ENCODE peak calls at places on chromosomes 11 and 22, in eight cellular contexts. N, K, T, Q, L, V, R and O are unnamed samples.

GRCh38 chr22:39308614-39309363 is 10.6 kb downstream of the RPL3 start:
- DNase-seq in N (no peak), K (no peak), T (peak), Q (no peak), L (no peak), V (peak), R (no peak), O (no peak)

GRCh38 chr11:13487661-13488030 is 8.2 kb downstream of the PTH start:
- DNase-seq in N (no peak), K (peak), T (peak), Q (no peak), L (no peak), V (peak), R (peak), O (no peak)

GRCh38 chr11:69249641-69250502 is 44.1 kb upstream of the MYEOV start:
- DNase-seq in N (no peak), K (no peak), T (no peak), Q (peak), L (no peak), V (no peak), R (no peak), O (no peak)

GRCh38 chr22:37196539-37197450 is 8.7 kb upstream of the C1QTNF6 start:
- DNase-seq in N (peak), K (no peak), T (peak), Q (no peak), L (no peak), V (peak), R (peak), O (no peak)

GRCh38 chr11:2811206-2812091 is 74.1 kb downstream of the CDKN1C start:
- DNase-seq in N (no peak), K (peak), T (no peak), Q (no peak), L (no peak), V (no peak), R (no peak), O (no peak)

GRCh38 chr11:75142714-75143419 is 8.0 kb upstream of the SLCO2B1 start:
- DNase-seq in N (peak), K (peak), T (peak), Q (peak), L (peak), V (peak), R (peak), O (peak)

GRCh38 chr11:130849215-130849568 is 67.1 kb downstream of the SNX19 start:
- DNase-seq in N (no peak), K (no peak), T (no peak), Q (no peak), L (no peak), V (no peak), R (no peak), O (no peak)

GRCh38 chr22:49535527-49536125 is 292.0 kb downstream of the BRD1 start:
- DNase-seq in N (no peak), K (no peak), T (no peak), Q (no peak), L (no peak), V (no peak), R (no peak), O (no peak)

GRCh38 chr22:35957589-35957988 is 71.0 kb downstream of the RBFOX2 start:
- DNase-seq in N (no peak), K (no peak), T (no peak), Q (no peak), L (no peak), V (no peak), R (no peak), O (no peak)

GRCh38 chr11:94020777-94021615 is at the start of gene HEPHL1:
- DNase-seq in N (no peak), K (no peak), T (no peak), Q (no peak), L (no peak), V (no peak), R (no peak), O (no peak)

GRCh38 chr11:86798988-86799387 is 1.4 kb upstream of the PRSS23 start:
- DNase-seq in N (no peak), K (no peak), T (no peak), Q (no peak), L (no peak), V (peak), R (no peak), O (no peak)

GRCh38 chr22:37328017-37328416 is 45.7 kb downstream of the CYTH4 start:
- DNase-seq in N (no peak), K (no peak), T (peak), Q (no peak), L (no peak), V (peak), R (no peak), O (no peak)

GRCh38 chr11:117830674-117831351 is 6.3 kb upstream of the FXYD2 start:
- DNase-seq in N (no peak), K (no peak), T (no peak), Q (no peak), L (no peak), V (no peak), R (no peak), O (no peak)

GRCh38 chr11:76562541-76562940 is 108.0 kb downstream of the LRRC32 start:
- DNase-seq in N (no peak), K (no peak), T (no peak), Q (no peak), L (no peak), V (peak), R (no peak), O (no peak)

GRCh38 chr22:49497266-49497665 is 330.4 kb downstream of the BRD1 start:
- DNase-seq in N (no peak), K (no peak), T (peak), Q (no peak), L (no peak), V (no peak), R (peak), O (no peak)

DNA sequence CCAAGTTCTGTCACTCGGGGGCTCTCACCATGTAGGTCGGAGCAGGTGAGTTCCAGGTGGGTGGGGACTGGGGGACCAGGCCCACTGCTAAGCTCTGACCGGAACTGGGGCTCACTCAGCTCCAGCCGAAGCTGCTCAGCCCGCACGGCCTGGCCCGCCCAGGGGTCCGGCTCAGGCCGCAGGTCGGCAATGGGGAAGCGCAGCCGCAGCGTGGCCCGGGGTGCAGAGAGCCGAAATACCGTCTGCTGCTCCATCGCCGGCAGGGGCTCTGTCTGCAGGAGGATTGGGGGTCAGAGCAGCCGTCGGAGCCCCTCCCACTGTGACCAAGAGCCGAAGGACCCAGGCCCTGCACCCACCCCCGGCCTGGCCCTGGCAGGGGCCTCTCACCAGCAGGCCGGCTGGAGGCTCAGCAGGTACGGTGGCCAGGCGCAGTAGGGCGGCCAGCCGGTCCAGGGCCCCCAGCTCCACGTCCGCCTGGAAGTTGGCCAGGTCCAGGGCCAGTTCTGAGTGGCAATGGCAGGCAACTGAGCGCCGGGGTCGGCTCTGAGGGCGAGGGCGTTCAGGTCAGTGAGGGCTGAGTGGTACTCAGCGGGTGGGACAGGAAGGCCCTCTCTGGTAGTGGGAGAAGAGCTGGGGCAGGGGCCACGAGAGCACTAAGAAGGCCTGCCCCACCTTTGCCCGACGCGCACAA is 7.2 kb downstream of the ATG2A start:
- DNase-seq in N (no peak), K (no peak), T (no peak), Q (no peak), L (no peak), V (no peak), R (no peak), O (no peak)
- TF ChIP-seq POLR2AphosphoS5 in N (no peak), K (no peak), T (no peak), Q (no peak), L (no peak), V (no peak), R (no peak), O (no peak)

DNA sequence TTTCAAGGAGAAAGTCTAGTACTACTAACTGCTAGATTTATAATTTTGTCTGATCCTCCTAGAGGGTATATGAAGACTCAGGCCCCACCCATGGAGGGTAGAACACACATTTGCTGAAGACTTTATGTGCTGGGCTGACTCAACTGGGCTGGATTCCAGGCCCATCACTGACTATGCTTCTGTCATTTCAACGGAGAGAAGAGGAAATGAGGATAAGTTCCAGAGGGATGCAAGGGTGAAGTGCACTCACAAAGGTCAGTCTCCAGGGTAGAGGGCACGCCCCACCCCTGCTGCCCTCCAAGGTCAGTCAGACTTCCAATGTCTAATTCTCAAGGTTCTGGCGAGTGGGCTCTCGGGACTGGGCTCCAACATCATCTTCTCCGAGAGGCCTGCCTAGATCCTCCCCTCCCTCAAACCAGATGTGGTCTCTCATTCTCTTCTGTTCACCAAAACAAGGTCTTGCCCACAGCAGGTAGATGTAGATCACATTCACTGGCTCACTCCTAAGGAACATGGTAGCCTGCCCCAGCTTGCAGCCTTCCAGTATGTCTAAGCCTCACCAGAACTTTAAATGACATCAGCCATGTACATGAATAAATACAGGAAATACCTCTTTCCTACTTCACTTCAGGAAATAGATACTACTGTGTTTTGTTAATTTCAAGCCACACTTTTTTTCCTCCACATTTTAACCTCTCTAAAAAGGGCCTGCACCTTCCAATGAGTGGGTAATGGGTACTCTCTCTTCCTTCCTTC is 7.3 kb upstream of the C11orf86 start:
- DNase-seq in N (no peak), K (no peak), T (no peak), Q (no peak), L (no peak), V (peak), R (no peak), O (no peak)
- H3K27ac ChIP-seq in N (no peak), K (no peak), T (no peak), Q (no peak), L (no peak), V (peak), R (no peak), O (peak)

GRCh38 chr11:124880958-124881357 is 15.7 kb downstream of the ROBO3 start:
- DNase-seq in N (no peak), K (no peak), T (no peak), Q (no peak), L (no peak), V (no peak), R (no peak), O (no peak)

GRCh38 chr11:124879999-124880611 is 14.9 kb downstream of the ROBO3 start:
- DNase-seq in N (no peak), K (no peak), T (no peak), Q (no peak), L (no peak), V (peak), R (no peak), O (no peak)

GRCh38 chr11:124884340-124884739 is 13.3 kb downstream of the ROBO4 start:
- DNase-seq in N (no peak), K (no peak), T (no peak), Q (no peak), L (no peak), V (no peak), R (no peak), O (no peak)

GRCh38 chr11:124884869-124885479 is 12.7 kb downstream of the ROBO4 start:
- DNase-seq in N (no peak), K (no peak), T (no peak), Q (no peak), L (no peak), V (peak), R (no peak), O (no peak)

GRCh38 chr11:124882339-124883071 is 15.2 kb downstream of the ROBO4 start:
- DNase-seq in N (no peak), K (no peak), T (no peak), Q (no peak), L (no peak), V (peak), R (peak), O (no peak)
- H3K9ac ChIP-seq in N (no peak), K (no peak), T (no peak), Q (no peak), L (no peak), V (no peak), R (peak), O (no peak)

GRCh38 chr11:60935676-60936442 is 11.6 kb downstream of the TMEM132A start:
- DNase-seq in N (no peak), K (no peak), T (no peak), Q (no peak), L (no peak), V (no peak), R (no peak), O (no peak)
- TF ChIP-seq POLR2AphosphoS5 in N (no peak), K (no peak), T (no peak), Q (peak), L (peak), V (no peak), R (no peak), O (no peak)